ENCODE peak calls at places on chromosomes 1 and 21, in eight cellular contexts. R is PC-3, K is progenitor cell of endocrine pancreas, W is body of pancreas, U is omental fat pad, Q is AG04450, O is RWPE1, N is cardiac muscle cell. S is an unnamed sample.

GRCh38 chr21:45034556-45035476 is 39.6 kb upstream of the ADARB1 start:
- DNase-seq in Q (no peak), K (no peak), O (no peak), U (no peak), N (no peak), R (no peak), W (no peak), S (no peak)

GRCh38 chr1:155012052-155012546 is 9.5 kb downstream of the ZBTB7B start:
- DNase-seq in Q (no peak), K (no peak), U (peak; percentile 63), N (peak; percentile 69), W (peak; percentile 74), O (peak; percentile 76), R (no peak), S (peak; percentile 76)

GRCh38 chr1:30258471-30258870 is 464.9 kb downstream of the MATN1 start:
- DNase-seq in O (no peak), N (no peak), U (no peak), Q (no peak), R (no peak), K (no peak), W (no peak), S (no peak)

GRCh38 chr1:155226188-155226909 is 17.9 kb downstream of the MTX1 start:
- DNase-seq in K (no peak), R (peak; percentile 71), U (peak; percentile 64), W (peak; percentile 82), O (peak; percentile 73), Q (peak; percentile 26), N (peak; percentile 87), S (peak; percentile 88)

GRCh38 chr1:236083650-236084385 is 18.9 kb upstream of the NID1 start:
- DNase-seq in U (no peak), W (no peak), O (peak; percentile 71), K (no peak), Q (no peak), N (peak; percentile 43), R (no peak), S (peak; percentile 34)

GRCh38 chr1:74641876-74642275 is 31.7 kb downstream of the ERICH3 start:
- DNase-seq in O (no peak), K (no peak), N (no peak), Q (no peak), R (peak; percentile 32), W (no peak), U (no peak), S (no peak)

GRCh38 chr1:7230121-7230895 is 445.1 kb downstream of the CAMTA1 start:
- DNase-seq in W (no peak), R (no peak), U (no peak), O (no peak), K (no peak), Q (no peak), N (no peak), S (no peak)

GRCh38 chr1:8285965-8286364 is 31.9 kb upstream of the SLC45A1 start:
- DNase-seq in O (no peak), U (no peak), N (no peak), Q (no peak), K (no peak), W (no peak), R (no peak), S (no peak)

GRCh38 chr1:10085076-10085475 is 52.3 kb downstream of the UBE4B start:
- DNase-seq in K (no peak), Q (no peak), N (no peak), U (no peak), R (no peak), O (no peak), W (no peak), S (no peak)

GRCh38 chr1:29876902-29877301 is 640.6 kb downstream of the PTPRU start:
- DNase-seq in W (no peak), O (no peak), R (no peak), K (no peak), U (no peak), Q (no peak), N (no peak), S (no peak)

GRCh38 chr1:87472716-87473115 is 144.0 kb downstream of the LMO4 start:
- DNase-seq in Q (no peak), K (no peak), O (no peak), U (no peak), N (no peak), R (no peak), W (no peak), S (no peak)

GRCh38 chr1:231337472-231338269 is at the start of gene EXOC8:
- DNase-seq in R (peak; percentile 100), N (peak; percentile 98), Q (peak; percentile 94), U (peak; percentile 88), O (peak; percentile 98), W (peak; percentile 95), K (peak; percentile 98), S (peak; percentile 98)

GRCh38 chr1:114156538-114157274 is 3.0 kb upstream of the SYT6 start:
- DNase-seq in U (no peak), W (no peak), O (no peak), K (no peak), R (no peak), N (no peak), Q (no peak), S (no peak)

GRCh38 chr21:34092241-34092921 is 19.0 kb downstream of the MRPS6 start:
- DNase-seq in Q (no peak), W (no peak), O (no peak), N (no peak), U (no peak), R (no peak), K (no peak), S (no peak)

GRCh38 chr1:204544321-204544720 is 28.1 kb downstream of the MDM4 start:
- DNase-seq in Q (no peak), U (no peak), R (peak; percentile 42), O (peak; percentile 41), W (no peak), K (no peak), N (peak; percentile 70), S (peak; percentile 79)

GRCh38 chr1:46367072-46367471 is 26.5 kb downstream of the NSUN4 start:
- DNase-seq in K (no peak), N (no peak), U (no peak), Q (no peak), O (no peak), R (no peak), W (no peak), S (no peak)

GRCh38 chr1:195804547-195804946 is 803.7 kb downstream of the KCNT2 start:
- DNase-seq in R (peak; percentile 23), Q (no peak), K (no peak), U (no peak), O (peak; percentile 15), N (no peak), W (no peak), S (no peak)
- TF ChIP-seq CTCF in R (peak; percentile 47), Q (no peak), K (no peak), U (no peak), O (peak; percentile 45), N (no peak), W (no peak), S (no peak)

DNA sequence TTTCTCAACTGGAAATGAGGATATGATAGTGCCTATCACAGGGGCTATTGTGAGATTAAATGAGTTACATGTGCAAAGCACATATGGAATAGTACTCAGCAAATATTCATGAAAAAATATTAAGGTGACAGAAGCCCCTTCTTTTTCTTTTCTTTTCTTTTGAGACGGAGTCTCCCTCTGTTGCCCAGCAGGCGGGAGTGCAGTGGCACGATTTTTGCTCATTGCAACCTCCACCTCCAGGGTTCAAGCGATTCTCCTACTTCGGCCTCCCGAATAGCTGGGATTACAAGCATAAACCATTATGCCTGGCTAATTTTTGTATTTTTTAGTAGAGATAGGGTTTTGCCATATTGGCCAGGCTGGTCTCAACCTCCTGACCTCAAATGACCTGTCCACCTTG is 139.4 kb downstream of the HIVEP3 start:
- DNase-seq in W (no peak), O (no peak), U (no peak), N (no peak), K (no peak), Q (no peak), R (no peak), S (no peak)
- TF ChIP-seq CTCF in W (no peak), O (no peak), U (no peak), N (peak; percentile 21), K (no peak), Q (peak; percentile 29), R (no peak), S (peak; percentile 6)

DNA sequence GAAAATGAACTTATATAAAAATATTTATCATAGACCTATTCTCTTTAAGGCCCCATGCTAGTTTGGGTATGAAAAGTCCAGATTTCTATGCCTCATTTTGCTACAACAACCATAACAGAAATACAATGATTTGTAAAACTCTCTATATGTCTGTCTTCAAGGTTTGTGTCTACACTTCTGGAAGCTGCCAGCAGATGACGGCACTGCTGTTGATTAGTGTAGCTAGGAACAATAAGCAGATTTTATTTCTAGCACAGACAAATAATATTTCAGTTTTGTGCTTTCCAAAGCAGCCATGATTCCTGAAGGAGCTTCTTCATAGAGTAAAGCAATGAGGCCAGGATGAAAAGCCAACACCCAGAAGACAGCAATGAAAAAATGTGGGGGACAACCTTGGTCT is 779.6 kb upstream of the ADGRL2 start:
- DNase-seq in N (peak; percentile 56), K (no peak), W (no peak), O (no peak), R (no peak), U (no peak), Q (no peak), S (peak; percentile 64)
- TF ChIP-seq CTCF in N (peak; percentile 38), K (no peak), W (no peak), O (no peak), R (no peak), U (no peak), Q (peak; percentile 42), S (peak; percentile 42)

GRCh38 chr1:233679030-233679429 is 65.1 kb downstream of the KCNK1 start:
- DNase-seq in O (no peak), Q (no peak), N (no peak), U (no peak), R (peak; percentile 80), K (no peak), W (no peak), S (no peak)

GRCh38 chr1:233675893-233676292 is 62.0 kb downstream of the KCNK1 start:
- DNase-seq in K (no peak), O (no peak), W (no peak), U (no peak), N (no peak), Q (no peak), R (no peak), S (no peak)

GRCh38 chr1:233679598-233679997 is 65.7 kb downstream of the KCNK1 start:
- DNase-seq in O (no peak), K (no peak), R (no peak), N (no peak), Q (no peak), U (no peak), W (no peak), S (no peak)

GRCh38 chr1:233680000-233680399 is 66.1 kb downstream of the KCNK1 start:
- DNase-seq in N (no peak), R (peak; percentile 30), Q (no peak), U (no peak), O (no peak), W (no peak), K (no peak), S (no peak)

DNA sequence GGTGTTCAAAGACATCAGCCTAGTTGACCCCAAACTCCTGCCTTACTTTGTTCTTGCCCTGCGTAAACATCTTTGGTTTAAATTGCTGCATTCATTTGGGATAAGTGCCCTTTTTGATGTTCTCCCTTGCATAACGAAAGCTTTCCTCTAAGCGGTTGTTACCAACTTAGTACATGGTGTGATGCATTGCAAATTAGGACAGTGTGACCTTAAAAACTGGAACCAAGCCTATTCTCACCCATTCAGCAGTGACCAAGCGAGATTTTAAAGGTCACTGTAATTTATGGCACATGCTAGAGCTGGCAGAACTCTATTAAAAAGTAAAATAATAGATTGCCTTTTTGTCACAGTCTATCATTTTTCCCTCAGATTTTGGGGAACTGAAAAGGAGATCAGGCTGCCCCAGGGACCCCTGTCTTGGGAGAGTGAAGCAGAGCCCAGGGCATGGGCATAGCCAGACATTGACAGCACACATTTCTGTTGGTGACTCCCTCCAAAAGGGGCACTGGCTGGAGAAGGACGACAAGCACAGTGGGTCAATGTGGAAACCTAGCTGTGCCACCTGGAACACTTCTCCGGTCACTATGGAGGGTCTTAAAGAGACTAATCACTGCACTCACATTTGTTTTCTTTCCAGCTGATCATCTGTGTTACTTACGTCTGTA is 63.9 kb downstream of the KCNK1 start:
- DNase-seq in K (no peak), Q (no peak), W (no peak), R (no peak), N (no peak), O (no peak), U (no peak), S (no peak)
- TF ChIP-seq CTCF in K (no peak), Q (no peak), W (no peak), R (no peak), N (no peak), O (no peak), U (no peak), S (no peak)

S was measured in cardiac fibroblast.